ENCODE peak calls at places on chromosomes 3 and 15, in nine cellular contexts. T is psoas muscle, Z is uterus, H is hepatocyte, Y is heart left ventricle, I is ovary, V is IMR-90, O is mammary epithelial cell, G is right lobe of liver. M is an unnamed sample.

GRCh38 chr15:94000603-94001002 is 230.8 kb upstream of the MCTP2 start:
- DNase-seq in O (no peak), I (no peak), G (no peak), V (no peak), T (peak; percentile 47), Z (no peak), H (peak; percentile 19), Y (peak; percentile 27), M (no peak)

GRCh38 chr3:177220136-177220974 is 23.1 kb upstream of the TBL1XR1 start:
- DNase-seq in I (no peak), Z (no peak), Y (no peak), G (no peak), H (no peak), V (peak; percentile 22), O (no peak), T (no peak), M (no peak)

GRCh38 chr3:155112661-155113389 is 32.7 kb downstream of the MME start:
- DNase-seq in V (no peak), G (no peak), H (no peak), T (no peak), Y (no peak), I (no peak), Z (no peak), O (peak; percentile 77), M (no peak)

GRCh38 chr15:31329640-31330010 is 3.0 kb downstream of the KLF13 start:
- DNase-seq in G (no peak), O (no peak), I (no peak), V (no peak), H (no peak), Y (no peak), T (peak; percentile 52), Z (no peak), M (no peak)

GRCh38 chr3:187646906-187647660 is 23.1 kb downstream of the SST start:
- DNase-seq in O (no peak), Z (no peak), G (no peak), V (no peak), H (no peak), Y (no peak), T (no peak), I (no peak), M (no peak)

GRCh38 chr15:63172376-63173115 is 15.3 kb upstream of the RPS27L start:
- DNase-seq in Y (no peak), T (peak; percentile 87), O (no peak), I (no peak), V (no peak), G (no peak), H (peak; percentile 14), Z (no peak), M (no peak)

GRCh38 chr3:161322781-161323568 is 48.3 kb downstream of the SPTSSB start:
- DNase-seq in V (no peak), Y (no peak), O (no peak), T (no peak), I (no peak), G (no peak), H (no peak), Z (no peak), M (no peak)

GRCh38 chr3:158539414-158540014 is 31.5 kb upstream of the MLF1 start:
- DNase-seq in H (peak; percentile 57), G (no peak), O (peak; percentile 12), V (peak; percentile 58), T (no peak), Y (no peak), I (peak; percentile 20), Z (no peak), M (no peak)

GRCh38 chr3:95088464-95088863 is 1025.6 kb downstream of the NSUN3 start:
- DNase-seq in Y (no peak), T (no peak), O (no peak), Z (no peak), V (no peak), H (no peak), G (no peak), I (no peak), M (no peak)

GRCh38 chr3:53166781-53167291 is 5.8 kb downstream of the PRKCD start:
- DNase-seq in G (no peak), V (peak; percentile 64), O (peak; percentile 26), Z (peak; percentile 36), Y (peak; percentile 84), H (no peak), I (peak; percentile 37), T (peak; percentile 84), M (no peak)

GRCh38 chr15:93044301-93045190 is 44.5 kb downstream of the RGMA start:
- DNase-seq in I (no peak), Y (no peak), O (no peak), G (no peak), V (no peak), H (no peak), Z (no peak), T (peak; percentile 57), M (no peak)

GRCh38 chr3:184566441-184567414 is 5.1 kb downstream of the EPHB3 start:
- DNase-seq in Z (no peak), H (no peak), Y (no peak), O (peak; percentile 56), G (no peak), I (no peak), V (no peak), T (no peak), M (peak; percentile 37)

GRCh38 chr3:123153124-123153523 is 48.6 kb upstream of the SEC22A start:
- DNase-seq in G (no peak), Z (no peak), Y (no peak), H (no peak), O (no peak), I (no peak), V (no peak), T (no peak), M (no peak)

GRCh38 chr3:157594413-157594812 is 91.2 kb upstream of the VEPH1 start:
- DNase-seq in O (no peak), H (no peak), I (no peak), G (no peak), T (no peak), Y (no peak), V (no peak), Z (no peak), M (no peak)

GRCh38 chr3:112778298-112779008 is 68.2 kb downstream of the CD200R1L start:
- DNase-seq in Z (no peak), O (peak; percentile 86), G (no peak), I (no peak), Y (no peak), V (peak; percentile 90), H (no peak), T (no peak), M (no peak)

DNA sequence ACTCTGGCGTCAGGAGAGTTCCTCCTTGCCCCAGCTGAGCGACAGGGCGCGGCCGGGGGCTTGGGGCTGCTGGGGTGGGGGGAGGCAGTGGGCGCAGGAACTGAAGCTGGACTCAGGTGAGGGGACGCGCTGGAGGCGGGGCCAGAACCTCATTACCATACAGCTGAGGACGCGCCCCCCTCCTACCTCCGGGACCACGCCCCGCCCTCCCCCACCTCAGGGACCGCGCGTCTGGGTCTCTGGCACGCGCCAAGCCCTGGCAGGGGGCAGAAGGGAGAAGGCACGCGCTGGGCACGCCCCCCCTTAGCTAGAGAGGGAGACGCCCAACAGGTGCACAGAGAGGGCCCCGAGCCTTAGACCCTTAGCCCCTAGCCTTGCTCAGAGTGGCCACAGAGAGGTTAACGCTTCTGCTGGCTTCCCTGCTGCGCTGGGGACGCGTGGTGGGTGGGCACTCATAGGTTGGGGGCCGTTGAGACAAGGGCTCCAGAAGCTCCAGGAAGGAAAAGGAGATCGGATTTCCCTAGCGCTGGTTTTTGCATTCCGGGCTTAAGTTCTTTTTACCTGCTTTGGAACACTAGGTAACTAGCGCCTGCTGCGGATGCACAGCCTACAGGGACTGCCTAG is 677 bp upstream of the DLL4 start:
- DNase-seq in V (no peak), G (no peak), H (peak; percentile 60), O (peak; percentile 48), Y (peak; percentile 27), I (no peak), T (no peak), Z (no peak), M (no peak)
- H3K27me3 ChIP-seq in V (peaks cover 26% of the 10 kb centered on the region), G (no peaks in the 10 kb centered on the region), H (peaks cover 58% of the 10 kb centered on the region), O (peaks cover 30% of the 10 kb centered on the region), Y (peaks cover 38% of the 10 kb centered on the region), I (peaks cover 4% of the 10 kb centered on the region), T (no peaks in the 10 kb centered on the region), Z (peaks cover 21% of the 10 kb centered on the region), M (peaks cover 4% of the 10 kb centered on the region)

GRCh38 chr15:26870346-26870745 is 3.5 kb downstream of the GABRA5 start:
- DNase-seq in I (no peak), Y (no peak), O (no peak), Z (no peak), G (no peak), T (no peak), V (no peak), H (no peak), M (no peak)
- H3K27me3 ChIP-seq in I (no peaks in the 10 kb centered on the region), Y (peaks cover 47% of the 10 kb centered on the region), O (peaks cover 3% of the 10 kb centered on the region), Z (peaks cover 19% of the 10 kb centered on the region), G (no peaks in the 10 kb centered on the region), T (no peaks in the 10 kb centered on the region), V (peaks cover 16% of the 10 kb centered on the region), H (peaks cover 58% of the 10 kb centered on the region), M (peaks cover 3% of the 10 kb centered on the region)

GRCh38 chr3:186467969-186468368 is 76.2 kb downstream of the CRYGS start:
- DNase-seq in I (no peak), O (no peak), G (no peak), T (no peak), Y (no peak), H (no peak), Z (no peak), V (no peak), M (no peak)

GRCh38 chr3:186464424-186465093 is 79.6 kb downstream of the CRYGS start:
- DNase-seq in Y (no peak), Z (no peak), T (no peak), H (no peak), I (no peak), O (no peak), G (no peak), V (no peak), M (no peak)

GRCh38 chr3:186466391-186466974 is 77.7 kb downstream of the CRYGS start:
- DNase-seq in G (no peak), T (no peak), I (no peak), Y (no peak), Z (no peak), H (no peak), V (no peak), O (no peak), M (no peak)

GRCh38 chr3:186469525-186469924 is 74.7 kb downstream of the CRYGS start:
- DNase-seq in Z (no peak), Y (no peak), G (no peak), V (no peak), I (no peak), T (no peak), O (no peak), H (no peak), M (no peak)

GRCh38 chr3:186465508-186465907 is 78.7 kb downstream of the CRYGS start:
- DNase-seq in Z (no peak), Y (no peak), G (no peak), T (no peak), I (no peak), O (no peak), H (no peak), V (no peak), M (no peak)
- H3K27me3 ChIP-seq in Z (no peaks in the 10 kb centered on the region), Y (no peaks in the 10 kb centered on the region), G (no peaks in the 10 kb centered on the region), T (no peaks in the 10 kb centered on the region), I (no peaks in the 10 kb centered on the region), O (no peaks in the 10 kb centered on the region), H (no peaks in the 10 kb centered on the region), V (peaks cover 24% of the 10 kb centered on the region), M (no peaks in the 10 kb centered on the region)

DNA sequence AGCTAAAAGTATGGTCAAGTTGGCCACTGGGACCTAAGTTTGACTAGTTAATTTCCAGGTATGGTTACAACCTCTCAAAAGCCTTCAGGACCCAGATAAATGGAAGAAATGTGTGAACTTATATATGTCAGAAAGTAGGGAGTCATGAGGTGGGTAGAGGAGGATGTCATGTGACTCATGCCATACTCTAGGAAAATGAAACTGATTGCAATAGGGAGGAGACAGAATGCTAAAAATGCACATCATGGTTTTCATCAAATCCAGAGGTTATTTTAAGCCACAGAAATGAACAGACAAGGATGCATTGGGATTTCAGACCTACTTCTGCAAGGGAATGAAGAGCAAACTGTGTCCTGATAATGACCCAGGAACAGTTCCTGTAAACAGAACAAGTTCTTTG is 310.0 kb downstream of the EDEM1 start:
- DNase-seq in I (no peak), H (no peak), V (no peak), O (no peak), Z (no peak), T (no peak), Y (no peak), G (no peak), M (no peak)
- H3K27me3 ChIP-seq in I (no peaks in the 10 kb centered on the region), H (no peaks in the 10 kb centered on the region), V (no peaks in the 10 kb centered on the region), O (no peaks in the 10 kb centered on the region), Z (no peaks in the 10 kb centered on the region), T (no peaks in the 10 kb centered on the region), Y (no peaks in the 10 kb centered on the region), G (no peaks in the 10 kb centered on the region), M (no peaks in the 10 kb centered on the region)